ENCODE peak calls at places on chromosomes 16 and 17, in five cellular contexts. One of them, this sample, is unnamed.

GRCh38 chr16:4212934-4213296 is 29.0 kb downstream of the SRL start:
- DNase-seq in AG10803: peak
- DNase-seq in astrocyte of the cerebellum: no peak
- DNase-seq in mesothelial cell of epicardium: no peak
- DNase-seq in AG04450: no peak
- DNase-seq in this sample: peak

GRCh38 chr16:88533945-88534641 is 36.1 kb upstream of the ZC3H18 start:
- DNase-seq in AG10803: peak
- DNase-seq in astrocyte of the cerebellum: no peak
- DNase-seq in mesothelial cell of epicardium: peak
- DNase-seq in AG04450: no peak
- DNase-seq in this sample: peak

GRCh38 chr17:7023576-7024401 is 939 bp downstream of the BCL6B start:
- DNase-seq in AG10803: peak
- DNase-seq in astrocyte of the cerebellum: no peak
- DNase-seq in mesothelial cell of epicardium: peak
- DNase-seq in AG04450: no peak
- DNase-seq in this sample: peak

GRCh38 chr17:8753976-8754440 is 4.3 kb downstream of the SPDYE4 start:
- DNase-seq in AG10803: peak
- DNase-seq in astrocyte of the cerebellum: no peak
- DNase-seq in mesothelial cell of epicardium: no peak
- DNase-seq in AG04450: no peak
- DNase-seq in this sample: peak

GRCh38 chr16:79329163-79329521 is 271.4 kb downstream of the MAF start:
- DNase-seq in AG10803: no peak
- DNase-seq in astrocyte of the cerebellum: no peak
- DNase-seq in mesothelial cell of epicardium: no peak
- DNase-seq in AG04450: no peak
- DNase-seq in this sample: no peak

GRCh38 chr16:88084881-88085280 is 133.6 kb downstream of the BANP start:
- DNase-seq in AG10803: peak
- DNase-seq in astrocyte of the cerebellum: no peak
- DNase-seq in mesothelial cell of epicardium: no peak
- DNase-seq in AG04450: no peak
- DNase-seq in this sample: peak

GRCh38 chr17:46167826-46168569 is 25.2 kb downstream of the KANSL1 start:
- DNase-seq in AG10803: peak
- DNase-seq in astrocyte of the cerebellum: no peak
- DNase-seq in mesothelial cell of epicardium: no peak
- DNase-seq in AG04450: peak
- DNase-seq in this sample: peak

GRCh38 chr16:86609115-86609514 is 30.8 kb downstream of the FOXL1 start:
- DNase-seq in AG10803: peak
- DNase-seq in astrocyte of the cerebellum: peak
- DNase-seq in mesothelial cell of epicardium: no peak
- DNase-seq in AG04450: peak
- DNase-seq in this sample: peak

GRCh38 chr16:58684001-58684353 is 593 bp downstream of the SLC38A7 start:
- DNase-seq in AG10803: peak
- DNase-seq in astrocyte of the cerebellum: no peak
- DNase-seq in mesothelial cell of epicardium: no peak
- DNase-seq in AG04450: no peak
- DNase-seq in this sample: peak

GRCh38 chr16:85615852-85616607 is 2.9 kb downstream of the GSE1 start:
- DNase-seq in AG10803: peak
- DNase-seq in astrocyte of the cerebellum: peak
- DNase-seq in mesothelial cell of epicardium: peak
- DNase-seq in AG04450: peak
- DNase-seq in this sample: peak

GRCh38 chr16:10480151-10480550 is 94.3 kb downstream of the ATF7IP2 start:
- DNase-seq in AG10803: no peak
- DNase-seq in astrocyte of the cerebellum: no peak
- DNase-seq in mesothelial cell of epicardium: no peak
- DNase-seq in AG04450: no peak
- DNase-seq in this sample: no peak

GRCh38 chr16:85485379-85485778 is 127.7 kb upstream of the GSE1 start:
- DNase-seq in AG10803: no peak
- DNase-seq in astrocyte of the cerebellum: no peak
- DNase-seq in mesothelial cell of epicardium: no peak
- DNase-seq in AG04450: no peak
- DNase-seq in this sample: no peak

GRCh38 chr16:57092786-57093301 is 461 bp downstream of the CPNE2 start:
- DNase-seq in AG10803: no peak
- DNase-seq in astrocyte of the cerebellum: no peak
- DNase-seq in mesothelial cell of epicardium: no peak
- DNase-seq in AG04450: no peak
- DNase-seq in this sample: peak

DNA sequence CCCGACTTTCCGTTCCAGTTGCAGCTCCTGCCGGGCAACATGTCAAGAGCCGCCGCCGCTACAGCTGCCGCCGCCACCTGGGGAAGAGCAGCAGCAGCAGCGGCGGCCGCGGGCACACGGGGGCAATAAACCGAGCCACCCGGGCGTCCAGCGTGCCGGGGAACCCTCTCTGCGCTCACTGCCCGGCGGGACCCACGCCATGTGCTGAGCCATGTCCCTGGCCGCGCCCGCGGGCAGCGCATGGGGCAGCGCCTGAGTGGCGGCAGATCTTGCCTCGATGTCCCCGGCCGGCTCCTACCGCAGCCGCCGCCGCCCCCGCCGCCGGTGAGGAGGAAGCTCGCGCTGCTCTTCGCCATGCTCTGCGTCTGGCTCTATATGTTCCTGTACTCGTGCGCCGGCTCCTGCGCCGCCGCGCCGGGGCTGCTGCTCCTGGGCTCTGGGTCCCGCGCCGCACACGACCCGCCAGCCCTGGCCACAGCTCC is 439 bp downstream of the HS3ST3B1 start:
- DNase-seq in AG10803: no peak
- DNase-seq in astrocyte of the cerebellum: no peak
- DNase-seq in mesothelial cell of epicardium: no peak
- DNase-seq in AG04450: no peak
- DNase-seq in this sample: no peak
- TF ChIP-seq CTCF in AG10803: no peak
- TF ChIP-seq CTCF in astrocyte of the cerebellum: no peak
- TF ChIP-seq CTCF in mesothelial cell of epicardium: no peak
- TF ChIP-seq CTCF in AG04450: no peak
- TF ChIP-seq CTCF in this sample: no peak

GRCh38 chr17:81299846-81300585 is 4.9 kb upstream of the SLC38A10 start:
- DNase-seq in AG10803: no peak
- DNase-seq in astrocyte of the cerebellum: no peak
- DNase-seq in mesothelial cell of epicardium: no peak
- DNase-seq in AG04450: no peak
- DNase-seq in this sample: no peak

GRCh38 chr17:81301195-81302144 is 6.4 kb upstream of the SLC38A10 start:
- DNase-seq in AG10803: no peak
- DNase-seq in astrocyte of the cerebellum: no peak
- DNase-seq in mesothelial cell of epicardium: no peak
- DNase-seq in AG04450: no peak
- DNase-seq in this sample: no peak

GRCh38 chr17:81298991-81299733 is 4.1 kb upstream of the SLC38A10 start:
- DNase-seq in AG10803: no peak
- DNase-seq in astrocyte of the cerebellum: no peak
- DNase-seq in mesothelial cell of epicardium: no peak
- DNase-seq in AG04450: no peak
- DNase-seq in this sample: no peak

GRCh38 chr17:81302324-81302723 is 7.2 kb upstream of the SLC38A10 start:
- DNase-seq in AG10803: no peak
- DNase-seq in astrocyte of the cerebellum: no peak
- DNase-seq in mesothelial cell of epicardium: no peak
- DNase-seq in AG04450: no peak
- DNase-seq in this sample: no peak

GRCh38 chr17:81300586-81301155 is 5.6 kb upstream of the SLC38A10 start:
- DNase-seq in AG10803: no peak
- DNase-seq in astrocyte of the cerebellum: no peak
- DNase-seq in mesothelial cell of epicardium: no peak
- DNase-seq in AG04450: no peak
- DNase-seq in this sample: no peak
- TF ChIP-seq CTCF in AG10803: no peak
- TF ChIP-seq CTCF in astrocyte of the cerebellum: no peak
- TF ChIP-seq CTCF in mesothelial cell of epicardium: no peak
- TF ChIP-seq CTCF in AG04450: no peak
- TF ChIP-seq CTCF in this sample: no peak

DNA sequence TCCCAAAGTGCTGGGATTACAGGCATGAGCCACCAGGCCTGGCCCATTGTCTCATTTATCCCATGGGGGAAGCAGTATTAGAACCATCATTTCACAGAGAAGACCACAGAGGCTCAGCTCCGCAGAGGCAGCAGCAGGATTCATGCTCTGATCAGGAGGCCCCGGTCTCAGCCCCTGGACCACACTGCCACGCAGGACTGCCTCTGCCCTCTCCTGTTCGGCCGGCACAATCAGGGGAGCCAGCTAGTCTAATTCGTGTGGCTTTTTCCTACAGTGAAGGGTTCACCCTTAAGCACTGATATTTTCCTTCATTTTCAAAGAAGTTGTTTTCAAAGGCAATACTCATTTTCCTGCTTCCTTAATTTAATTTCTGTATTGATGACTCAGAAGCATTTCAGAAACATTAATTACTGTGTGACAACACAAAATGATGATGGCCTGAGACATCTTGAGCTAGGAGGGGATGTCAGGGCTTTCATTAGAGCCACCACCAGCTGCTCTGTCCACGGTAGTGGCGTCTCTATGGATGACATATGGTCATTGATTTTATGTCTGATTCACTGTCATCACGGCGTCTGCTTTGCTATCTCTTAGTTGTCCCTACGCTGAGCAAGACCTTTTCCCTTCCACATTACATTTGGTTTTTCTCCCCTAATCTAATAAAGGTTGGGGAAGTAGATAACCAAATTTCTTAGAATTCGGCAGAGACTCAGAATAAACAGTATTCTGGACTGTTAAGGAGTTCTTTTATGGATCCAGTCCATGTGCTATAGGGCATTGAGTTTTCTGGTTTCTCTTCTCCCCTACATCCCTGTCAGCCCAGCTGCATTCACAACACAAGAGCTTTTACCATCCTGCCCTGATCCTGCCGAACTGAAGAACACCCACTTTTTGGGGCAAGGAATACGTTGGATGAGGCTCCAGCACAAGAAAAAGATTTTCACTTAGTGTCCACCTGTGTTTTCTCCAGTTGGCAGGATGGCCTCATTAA is 314.0 kb downstream of the SLC39A11 start:
- DNase-seq in AG10803: no peak
- DNase-seq in astrocyte of the cerebellum: no peak
- DNase-seq in mesothelial cell of epicardium: no peak
- DNase-seq in AG04450: no peak
- DNase-seq in this sample: no peak
- TF ChIP-seq CTCF in AG10803: no peak
- TF ChIP-seq CTCF in astrocyte of the cerebellum: no peak
- TF ChIP-seq CTCF in mesothelial cell of epicardium: no peak
- TF ChIP-seq CTCF in AG04450: no peak
- TF ChIP-seq CTCF in this sample: no peak

GRCh38 chr17:33653389-33653788 is 360.3 kb upstream of the ASIC2 start:
- DNase-seq in AG10803: no peak
- DNase-seq in astrocyte of the cerebellum: no peak
- DNase-seq in mesothelial cell of epicardium: no peak
- DNase-seq in AG04450: no peak
- DNase-seq in this sample: no peak

GRCh38 chr17:33642002-33642401 is 348.9 kb upstream of the ASIC2 start:
- DNase-seq in AG10803: no peak
- DNase-seq in astrocyte of the cerebellum: no peak
- DNase-seq in mesothelial cell of epicardium: no peak
- DNase-seq in AG04450: no peak
- DNase-seq in this sample: no peak

GRCh38 chr17:33651631-33652030 is 358.5 kb upstream of the ASIC2 start:
- DNase-seq in AG10803: peak
- DNase-seq in astrocyte of the cerebellum: no peak
- DNase-seq in mesothelial cell of epicardium: no peak
- DNase-seq in AG04450: no peak
- DNase-seq in this sample: no peak

DNA sequence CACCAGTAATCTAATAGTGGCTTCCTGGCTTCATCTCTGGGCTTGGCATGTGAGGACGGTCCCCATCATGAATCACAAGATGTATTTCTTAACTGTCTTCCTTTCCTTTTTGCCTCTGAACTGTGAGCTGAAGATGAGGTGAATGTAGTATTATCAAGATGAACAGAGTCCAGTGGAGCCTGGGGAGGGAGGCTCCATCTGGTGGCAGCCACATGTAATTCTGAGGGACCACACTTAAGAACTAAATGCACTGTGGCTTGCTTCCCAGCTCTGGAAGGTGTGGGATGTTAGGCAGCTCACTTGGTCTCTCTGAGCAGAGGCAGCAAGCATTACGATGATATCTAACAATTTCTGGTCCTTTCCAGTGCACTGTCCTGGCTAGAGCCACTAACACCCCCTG is 354.9 kb upstream of the ASIC2 start:
- DNase-seq in AG10803: peak
- DNase-seq in astrocyte of the cerebellum: no peak
- DNase-seq in mesothelial cell of epicardium: no peak
- DNase-seq in AG04450: no peak
- DNase-seq in this sample: no peak
- TF ChIP-seq CTCF in AG10803: peak
- TF ChIP-seq CTCF in astrocyte of the cerebellum: peak
- TF ChIP-seq CTCF in mesothelial cell of epicardium: peak
- TF ChIP-seq CTCF in AG04450: peak
- TF ChIP-seq CTCF in this sample: peak

DNA sequence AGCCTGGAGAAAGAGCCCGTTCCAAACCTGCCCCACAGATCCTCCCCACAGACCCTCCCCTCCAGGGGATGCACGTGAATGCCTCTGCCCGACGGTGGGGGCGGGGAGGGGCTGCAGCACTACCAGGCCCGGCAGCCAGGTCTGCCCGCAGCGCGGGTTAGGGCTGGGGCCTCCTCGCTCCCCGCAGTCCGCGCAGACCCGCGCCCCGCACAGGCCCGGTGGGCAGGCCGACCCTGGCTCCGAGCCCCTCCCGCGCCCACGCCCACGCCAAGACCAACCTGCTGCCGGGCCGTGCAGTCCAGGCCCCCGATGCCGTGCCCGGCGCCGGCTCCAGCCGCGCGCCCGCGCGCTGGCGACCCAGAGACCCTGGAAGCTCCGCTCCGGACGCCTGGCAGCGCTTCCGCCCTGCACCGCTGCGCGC is at the start of gene RPUSD1:
- DNase-seq in AG10803: no peak
- DNase-seq in astrocyte of the cerebellum: no peak
- DNase-seq in mesothelial cell of epicardium: no peak
- DNase-seq in AG04450: no peak
- DNase-seq in this sample: no peak
- TF ChIP-seq CTCF in AG10803: no peak
- TF ChIP-seq CTCF in astrocyte of the cerebellum: no peak
- TF ChIP-seq CTCF in mesothelial cell of epicardium: no peak
- TF ChIP-seq CTCF in AG04450: no peak
- TF ChIP-seq CTCF in this sample: no peak

GRCh38 chr16:30658731-30659506 is 688 bp downstream of the FBRS start:
- DNase-seq in AG10803: peak
- DNase-seq in astrocyte of the cerebellum: peak
- DNase-seq in mesothelial cell of epicardium: peak
- DNase-seq in AG04450: peak
- DNase-seq in this sample: peak
- TF ChIP-seq CTCF in AG10803: no peak
- TF ChIP-seq CTCF in astrocyte of the cerebellum: no peak
- TF ChIP-seq CTCF in mesothelial cell of epicardium: no peak
- TF ChIP-seq CTCF in AG04450: no peak
- TF ChIP-seq CTCF in this sample: no peak

DNA sequence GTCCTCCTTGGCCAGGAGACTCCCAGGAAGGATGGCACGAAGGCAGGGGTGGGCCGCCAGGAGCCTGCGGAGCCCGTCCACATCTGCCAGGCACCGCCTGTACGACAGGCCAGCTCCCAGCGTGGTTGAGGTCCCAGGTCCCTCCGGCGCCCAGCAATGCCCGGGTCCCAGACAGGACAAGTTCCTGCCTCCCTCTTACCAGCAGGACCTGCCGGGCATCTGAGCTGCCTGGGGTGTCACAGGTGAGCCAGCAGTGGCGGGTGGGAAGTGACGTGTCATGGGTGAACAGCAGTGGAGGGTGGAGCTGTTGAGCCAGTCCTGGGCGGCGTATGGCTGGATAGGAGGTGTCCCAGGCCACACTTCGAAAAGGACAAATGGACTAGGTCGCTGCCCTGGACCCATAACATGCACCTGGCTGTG is 15.7 kb upstream of the BAHCC1 start:
- DNase-seq in AG10803: no peak
- DNase-seq in astrocyte of the cerebellum: no peak
- DNase-seq in mesothelial cell of epicardium: no peak
- DNase-seq in AG04450: no peak
- DNase-seq in this sample: no peak
- TF ChIP-seq CTCF in AG10803: no peak
- TF ChIP-seq CTCF in astrocyte of the cerebellum: no peak
- TF ChIP-seq CTCF in mesothelial cell of epicardium: no peak
- TF ChIP-seq CTCF in AG04450: no peak
- TF ChIP-seq CTCF in this sample: no peak